ENCODE peak calls at places on chromosomes 5 and 9, in eight cellular contexts. One of them, this sample, is unnamed. For H3K4me1, the result is how much of the 10 kb centered on the place peaks cover.

GRCh38 chr5:71719092-71719964 is at the start of gene CARTPT:
- DNase-seq in spleen: no peak
- DNase-seq in transverse colon: no peak
- DNase-seq in breast epithelium: no peak
- DNase-seq in suprapubic skin: no peak
- DNase-seq in GM23338: peak
- DNase-seq in stomach: no peak
- DNase-seq in prostate gland: no peak
- DNase-seq in this sample: no peak

GRCh38 chr9:134442087-134442470 is 115.8 kb downstream of the RXRA start:
- DNase-seq in spleen: no peak
- DNase-seq in breast epithelium: no peak
- DNase-seq in stomach: no peak
- DNase-seq in transverse colon: no peak
- DNase-seq in prostate gland: no peak
- DNase-seq in GM23338: no peak
- DNase-seq in suprapubic skin: no peak
- DNase-seq in this sample: no peak

GRCh38 chr5:140840978-140841962 is at the start of gene PCDHA8:
- DNase-seq in prostate gland: no peak
- DNase-seq in transverse colon: no peak
- DNase-seq in suprapubic skin: no peak
- DNase-seq in spleen: no peak
- DNase-seq in breast epithelium: no peak
- DNase-seq in stomach: no peak
- DNase-seq in GM23338: peak
- DNase-seq in this sample: no peak

GRCh38 chr5:176533894-176534611 is 3.1 kb downstream of the RNF44 start:
- DNase-seq in breast epithelium: no peak
- DNase-seq in stomach: peak
- DNase-seq in spleen: peak
- DNase-seq in transverse colon: peak
- DNase-seq in suprapubic skin: no peak
- DNase-seq in prostate gland: no peak
- DNase-seq in GM23338: no peak
- DNase-seq in this sample: no peak

GRCh38 chr9:134206317-134207300 is 42.2 kb upstream of the RNU6ATAC start:
- DNase-seq in prostate gland: no peak
- DNase-seq in breast epithelium: no peak
- DNase-seq in GM23338: no peak
- DNase-seq in transverse colon: no peak
- DNase-seq in stomach: no peak
- DNase-seq in spleen: peak
- DNase-seq in suprapubic skin: peak
- DNase-seq in this sample: no peak

GRCh38 chr9:117725426-117725887 is 21.3 kb downstream of the TLR4 start:
- DNase-seq in transverse colon: no peak
- DNase-seq in spleen: no peak
- DNase-seq in breast epithelium: no peak
- DNase-seq in prostate gland: no peak
- DNase-seq in stomach: no peak
- DNase-seq in suprapubic skin: no peak
- DNase-seq in GM23338: no peak
- DNase-seq in this sample: no peak

GRCh38 chr9:85610074-85610855 is 131.5 kb downstream of the AGTPBP1 start:
- DNase-seq in spleen: no peak
- DNase-seq in breast epithelium: no peak
- DNase-seq in suprapubic skin: no peak
- DNase-seq in transverse colon: no peak
- DNase-seq in GM23338: peak
- DNase-seq in stomach: no peak
- DNase-seq in prostate gland: peak
- DNase-seq in this sample: peak

GRCh38 chr5:134446938-134447337 is 35.3 kb upstream of the CDKN2AIPNL start:
- DNase-seq in spleen: peak
- DNase-seq in prostate gland: no peak
- DNase-seq in GM23338: peak
- DNase-seq in stomach: no peak
- DNase-seq in breast epithelium: no peak
- DNase-seq in suprapubic skin: no peak
- DNase-seq in transverse colon: peak
- DNase-seq in this sample: no peak

GRCh38 chr5:142110988-142111687 is 2.6 kb downstream of the NDFIP1 start:
- DNase-seq in stomach: no peak
- DNase-seq in prostate gland: no peak
- DNase-seq in transverse colon: no peak
- DNase-seq in suprapubic skin: no peak
- DNase-seq in GM23338: no peak
- DNase-seq in spleen: no peak
- DNase-seq in breast epithelium: no peak
- DNase-seq in this sample: no peak

GRCh38 chr9:14769235-14769580 is 46.7 kb upstream of the CER1 start:
- DNase-seq in breast epithelium: no peak
- DNase-seq in GM23338: peak
- DNase-seq in transverse colon: no peak
- DNase-seq in prostate gland: no peak
- DNase-seq in spleen: no peak
- DNase-seq in suprapubic skin: no peak
- DNase-seq in stomach: no peak
- DNase-seq in this sample: peak

GRCh38 chr9:127049044-127049443 is 73.4 kb downstream of the ANGPTL2 start:
- DNase-seq in spleen: no peak
- DNase-seq in stomach: peak
- DNase-seq in breast epithelium: no peak
- DNase-seq in suprapubic skin: no peak
- DNase-seq in GM23338: no peak
- DNase-seq in transverse colon: peak
- DNase-seq in prostate gland: peak
- DNase-seq in this sample: peak

GRCh38 chr9:117494401-117495130 is 79.7 kb upstream of the ASTN2 start:
- DNase-seq in GM23338: no peak
- DNase-seq in stomach: no peak
- DNase-seq in suprapubic skin: no peak
- DNase-seq in transverse colon: no peak
- DNase-seq in prostate gland: no peak
- DNase-seq in spleen: no peak
- DNase-seq in breast epithelium: no peak
- DNase-seq in this sample: no peak

GRCh38 chr9:9552665-9553064 is 1060.1 kb downstream of the PTPRD start:
- DNase-seq in suprapubic skin: no peak
- DNase-seq in GM23338: no peak
- DNase-seq in breast epithelium: no peak
- DNase-seq in transverse colon: no peak
- DNase-seq in stomach: no peak
- DNase-seq in prostate gland: no peak
- DNase-seq in spleen: no peak
- DNase-seq in this sample: no peak

GRCh38 chr9:130689937-130690700 is 3.5 kb upstream of the EXOSC2 start:
- DNase-seq in GM23338: peak
- DNase-seq in breast epithelium: no peak
- DNase-seq in stomach: peak
- DNase-seq in transverse colon: peak
- DNase-seq in prostate gland: peak
- DNase-seq in suprapubic skin: no peak
- DNase-seq in spleen: no peak
- DNase-seq in this sample: peak

GRCh38 chr5:38650540-38651275 is 94.3 kb upstream of the LIFR start:
- DNase-seq in transverse colon: no peak
- DNase-seq in spleen: no peak
- DNase-seq in stomach: no peak
- DNase-seq in GM23338: no peak
- DNase-seq in suprapubic skin: no peak
- DNase-seq in prostate gland: no peak
- DNase-seq in breast epithelium: no peak
- DNase-seq in this sample: no peak

GRCh38 chr5:131067596-131067995 is 97.5 kb downstream of the HINT1 start:
- DNase-seq in prostate gland: no peak
- DNase-seq in breast epithelium: no peak
- DNase-seq in stomach: no peak
- DNase-seq in GM23338: no peak
- DNase-seq in transverse colon: no peak
- DNase-seq in suprapubic skin: no peak
- DNase-seq in spleen: no peak
- DNase-seq in this sample: no peak

GRCh38 chr5:39624268-39624886 is 199.6 kb upstream of the DAB2 start:
- DNase-seq in transverse colon: peak
- DNase-seq in stomach: peak
- DNase-seq in suprapubic skin: no peak
- DNase-seq in GM23338: peak
- DNase-seq in spleen: no peak
- DNase-seq in breast epithelium: no peak
- DNase-seq in prostate gland: peak
- DNase-seq in this sample: no peak

GRCh38 chr5:123875444-123876264 is 363.7 kb downstream of the CSNK1G3 start:
- DNase-seq in suprapubic skin: no peak
- DNase-seq in prostate gland: no peak
- DNase-seq in GM23338: peak
- DNase-seq in breast epithelium: no peak
- DNase-seq in stomach: no peak
- DNase-seq in transverse colon: peak
- DNase-seq in spleen: no peak
- DNase-seq in this sample: no peak

GRCh38 chr5:137778772-137779564 is 24.8 kb upstream of the HNRNPA0 start:
- DNase-seq in transverse colon: no peak
- DNase-seq in GM23338: peak
- DNase-seq in prostate gland: no peak
- DNase-seq in spleen: no peak
- DNase-seq in suprapubic skin: no peak
- DNase-seq in stomach: no peak
- DNase-seq in breast epithelium: no peak
- DNase-seq in this sample: peak

GRCh38 chr9:129555512-129556203 is 65.2 kb downstream of the C9orf50 start:
- DNase-seq in transverse colon: no peak
- DNase-seq in prostate gland: no peak
- DNase-seq in stomach: no peak
- DNase-seq in suprapubic skin: no peak
- DNase-seq in spleen: peak
- DNase-seq in breast epithelium: no peak
- DNase-seq in GM23338: no peak
- DNase-seq in this sample: no peak
- H3K4me1 ChIP-seq in transverse colon: under half
- H3K4me1 ChIP-seq in prostate gland: under half
- H3K4me1 ChIP-seq in stomach: under half
- H3K4me1 ChIP-seq in suprapubic skin: under half
- H3K4me1 ChIP-seq in spleen: under half
- H3K4me1 ChIP-seq in breast epithelium: under half
- H3K4me1 ChIP-seq in GM23338: under half
- H3K4me1 ChIP-seq in this sample: under half

DNA sequence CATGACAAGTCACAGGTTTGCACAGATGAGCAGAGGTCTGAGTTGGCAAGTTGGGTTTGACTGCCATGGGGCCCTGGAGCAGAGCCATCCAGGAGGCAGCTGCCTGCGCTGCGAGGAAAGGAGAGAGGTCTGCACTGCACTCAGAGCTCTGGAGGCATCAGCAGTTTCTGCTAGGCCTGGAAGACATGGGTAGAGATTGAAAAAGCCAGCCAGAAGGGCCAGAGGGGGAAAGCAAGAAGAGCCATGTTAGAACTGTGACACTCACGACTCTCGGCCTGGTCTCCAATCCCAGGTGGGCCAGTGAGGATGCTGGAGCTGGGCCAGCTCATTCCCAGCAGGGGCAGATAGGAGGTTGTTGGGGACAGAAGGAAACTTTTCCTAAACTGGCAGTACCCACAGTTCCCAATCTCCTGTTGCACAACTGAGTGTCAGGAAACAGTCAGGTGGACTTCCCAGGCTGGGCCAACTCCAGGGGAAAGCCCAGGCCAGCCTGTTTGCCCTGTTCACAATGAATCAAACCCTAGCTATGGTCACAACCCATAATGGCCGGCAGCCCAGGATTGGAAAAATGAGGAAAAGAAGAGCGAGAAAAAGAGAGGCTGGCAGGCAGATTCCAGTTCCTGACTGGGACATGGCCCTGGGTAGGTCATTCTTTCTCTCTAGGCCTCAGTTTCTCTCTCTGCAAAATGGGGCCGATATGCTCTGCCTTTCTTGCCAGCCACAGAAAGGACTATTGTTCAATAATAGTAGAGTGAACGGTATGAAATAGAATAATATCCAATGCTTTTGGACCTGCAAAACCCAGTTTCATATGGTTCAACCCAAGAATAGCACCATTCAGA is 7.8 kb upstream of the ORM1 start:
- DNase-seq in transverse colon: no peak
- DNase-seq in spleen: peak
- DNase-seq in GM23338: no peak
- DNase-seq in prostate gland: no peak
- DNase-seq in suprapubic skin: peak
- DNase-seq in stomach: peak
- DNase-seq in breast epithelium: no peak
- DNase-seq in this sample: no peak
- TF ChIP-seq POLR2AphosphoS5 in transverse colon: no peak
- TF ChIP-seq POLR2AphosphoS5 in spleen: no peak
- TF ChIP-seq POLR2AphosphoS5 in GM23338: no peak
- TF ChIP-seq POLR2AphosphoS5 in prostate gland: no peak
- TF ChIP-seq POLR2AphosphoS5 in suprapubic skin: no peak
- TF ChIP-seq POLR2AphosphoS5 in stomach: no peak
- TF ChIP-seq POLR2AphosphoS5 in breast epithelium: no peak
- TF ChIP-seq POLR2AphosphoS5 in this sample: no peak

GRCh38 chr5:132774406-132774805 is 2.6 kb downstream of the SEPTIN8 start:
- DNase-seq in spleen: no peak
- DNase-seq in transverse colon: no peak
- DNase-seq in GM23338: no peak
- DNase-seq in breast epithelium: no peak
- DNase-seq in suprapubic skin: no peak
- DNase-seq in prostate gland: no peak
- DNase-seq in stomach: no peak
- DNase-seq in this sample: no peak
- H3K4me1 ChIP-seq in spleen: half or more
- H3K4me1 ChIP-seq in transverse colon: under half
- H3K4me1 ChIP-seq in GM23338: under half
- H3K4me1 ChIP-seq in breast epithelium: under half
- H3K4me1 ChIP-seq in suprapubic skin: half or more
- H3K4me1 ChIP-seq in prostate gland: under half
- H3K4me1 ChIP-seq in stomach: under half
- H3K4me1 ChIP-seq in this sample: under half

DNA sequence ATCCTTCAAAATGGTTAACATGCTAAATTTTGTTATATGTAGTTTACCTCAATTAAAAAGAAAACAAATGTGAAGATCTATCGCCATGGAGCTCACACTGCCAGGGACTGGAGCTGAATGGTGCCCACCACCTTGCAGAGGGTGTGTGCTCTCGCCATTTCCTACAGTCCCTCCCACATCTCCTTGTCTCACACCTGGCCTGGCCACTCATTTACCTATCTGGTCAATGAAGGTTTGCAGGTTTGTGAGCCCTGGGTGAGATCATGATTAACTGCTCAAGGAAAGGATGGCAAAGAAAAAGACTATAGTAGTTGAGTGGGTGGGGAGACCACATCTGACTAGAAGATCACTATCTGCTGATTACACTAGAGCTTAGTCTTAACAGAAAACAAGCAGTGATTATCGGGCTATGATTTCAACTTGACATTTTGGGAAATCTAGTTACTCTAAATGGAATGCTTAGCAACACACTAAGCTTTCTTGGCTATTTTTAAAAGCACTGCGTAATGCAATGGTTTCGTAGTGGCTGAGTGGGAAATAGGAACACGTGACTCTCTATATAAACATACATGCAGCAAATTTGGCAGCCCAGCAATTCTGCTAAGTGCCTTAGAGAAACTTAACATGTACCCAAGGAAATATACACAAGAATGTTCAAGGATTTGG is 27.3 kb downstream of the PUM3 start:
- DNase-seq in suprapubic skin: no peak
- DNase-seq in breast epithelium: no peak
- DNase-seq in stomach: no peak
- DNase-seq in transverse colon: no peak
- DNase-seq in GM23338: peak
- DNase-seq in spleen: no peak
- DNase-seq in prostate gland: no peak
- DNase-seq in this sample: no peak
- TF ChIP-seq POLR2AphosphoS5 in suprapubic skin: no peak
- TF ChIP-seq POLR2AphosphoS5 in breast epithelium: no peak
- TF ChIP-seq POLR2AphosphoS5 in stomach: peak
- TF ChIP-seq POLR2AphosphoS5 in transverse colon: peak
- TF ChIP-seq POLR2AphosphoS5 in GM23338: no peak
- TF ChIP-seq POLR2AphosphoS5 in spleen: no peak
- TF ChIP-seq POLR2AphosphoS5 in prostate gland: no peak
- TF ChIP-seq POLR2AphosphoS5 in this sample: no peak

This sample was measured in Panc1.